ENCODE peak calls at places on chromosome 2, in six cellular contexts. G is GM23248; I is aorta; C is mesendoderm; V is effector memory CD4-positive, alpha-beta T cell; Q is kidney. A is an unnamed sample.

GRCh38 chr2:239704737-239705136 is 303.9 kb upstream of the HDAC4 start:
- DNase-seq in G (no peak), C (no peak), Q (no peak), V (no peak), I (no peak), A (no peak)

GRCh38 chr2:190781604-190782198 is 98.9 kb upstream of the GLS start:
- DNase-seq in V (peak), G (peak), Q (no peak), C (peak), I (no peak), A (no peak)

GRCh38 chr2:8583400-8584173 is 98.3 kb upstream of the ID2 start:
- DNase-seq in I (peak), Q (peak), V (peak), G (no peak), C (peak), A (no peak)

GRCh38 chr2:96159084-96159830 is 14.0 kb upstream of the DUSP2 start:
- DNase-seq in I (peak), V (no peak), C (no peak), Q (no peak), G (no peak), A (no peak)

GRCh38 chr2:164054651-164055050 is 318.8 kb upstream of the FIGN start:
- DNase-seq in V (no peak), G (no peak), Q (no peak), I (no peak), C (no peak), A (no peak)

GRCh38 chr2:220053919-220054318 is 426.5 kb downstream of the SLC4A3 start:
- DNase-seq in V (no peak), G (no peak), I (no peak), C (peak), Q (no peak), A (no peak)

GRCh38 chr2:47561906-47562305 is 158.9 kb downstream of the MSH2 start:
- DNase-seq in I (no peak), V (no peak), Q (no peak), C (peak), G (no peak), A (no peak)

GRCh38 chr2:211396815-211397214 is 840.4 kb downstream of the CPS1 start:
- DNase-seq in I (no peak), C (no peak), V (no peak), G (no peak), Q (no peak), A (no peak)

GRCh38 chr2:241855888-241856422 is 2.7 kb downstream of the PDCD1 start:
- DNase-seq in V (no peak), Q (no peak), G (no peak), I (peak), C (no peak), A (no peak)

GRCh38 chr2:66236816-66237469 is 198.0 kb upstream of the MEIS1 start:
- DNase-seq in G (no peak), C (no peak), V (no peak), Q (no peak), I (no peak), A (no peak)

GRCh38 chr2:150204449-150204848 is 283.0 kb downstream of the RND3 start:
- DNase-seq in Q (no peak), V (no peak), G (peak), I (no peak), C (no peak), A (no peak)

GRCh38 chr2:64697286-64698023 is 43.7 kb upstream of the SERTAD2 start:
- DNase-seq in Q (no peak), V (no peak), G (peak), I (no peak), C (no peak), A (no peak)

GRCh38 chr2:136378712-136379595 is 261.0 kb upstream of the CXCR4 start:
- DNase-seq in V (peak), I (no peak), Q (no peak), G (peak), C (peak), A (peak)

GRCh38 chr2:213544940-213545339 is 260.7 kb downstream of the SPAG16 start:
- DNase-seq in C (no peak), I (no peak), G (no peak), Q (no peak), V (no peak), A (no peak)

GRCh38 chr2:149017116-149017985 is 21.1 kb upstream of the LYPD6B start:
- DNase-seq in G (peak), V (peak), C (peak), I (peak), Q (peak), A (peak)

GRCh38 chr2:223860809-223861738 is 23.7 kb upstream of the AP1S3 start:
- DNase-seq in G (peak), I (no peak), C (no peak), Q (no peak), V (no peak), A (no peak)

GRCh38 chr2:39920318-39920775 is 141.3 kb upstream of the THUMPD2 start:
- DNase-seq in G (no peak), V (no peak), C (no peak), Q (no peak), I (no peak), A (no peak)

GRCh38 chr2:202278036-202278760 is 12.6 kb downstream of the NOP58 start:
- DNase-seq in C (peak), G (peak), Q (no peak), V (no peak), I (no peak), A (no peak)

GRCh38 chr2:232231514-232231913 is 147.0 kb upstream of the ALPP start:
- DNase-seq in G (no peak), I (no peak), V (no peak), Q (no peak), C (no peak), A (no peak)

GRCh38 chr2:63855418-63856301 is 14.0 kb downstream of the UGP2 start:
- DNase-seq in V (no peak), G (no peak), I (no peak), C (no peak), Q (no peak), A (no peak)

GRCh38 chr2:128494640-128495321 is 176.1 kb upstream of the HS6ST1 start:
- DNase-seq in I (no peak), V (no peak), Q (no peak), C (no peak), G (no peak), A (no peak)

GRCh38 chr2:136049991-136050573 is 64.7 kb upstream of the DARS1 start:
- DNase-seq in I (no peak), V (no peak), C (no peak), Q (no peak), G (no peak), A (no peak)

DNA sequence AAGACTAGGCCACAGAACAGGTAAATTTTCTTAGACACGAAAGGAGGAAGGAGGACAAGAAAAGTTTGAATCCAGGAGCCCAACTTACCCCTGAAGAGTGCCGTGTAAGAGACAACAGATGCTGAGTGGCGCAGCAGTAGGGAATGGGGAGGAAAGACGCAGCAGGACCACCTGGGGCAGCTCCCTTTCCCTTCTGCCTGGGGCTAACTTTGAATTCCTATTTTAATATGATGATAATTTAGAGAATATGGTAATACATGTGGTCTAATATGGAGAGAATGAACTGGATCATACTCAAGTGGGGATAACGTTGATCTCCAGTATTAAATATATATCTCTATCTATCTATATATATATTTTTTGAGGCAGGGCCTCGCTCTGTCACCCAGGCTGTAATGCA is 69.3 kb downstream of the CLIP4 start:
- DNase-seq in I (no peak), V (no peak), C (no peak), Q (no peak), G (no peak), A (no peak)
- H3K27ac ChIP-seq in I (no peak), V (no peak), C (no peak), Q (no peak), G (no peak), A (no peak)

GRCh38 chr2:101114815-101115214 is 36.4 kb downstream of the TBC1D8 start:
- DNase-seq in Q (no peak), C (no peak), V (no peak), I (no peak), G (no peak), A (no peak)
- H3K27ac ChIP-seq in Q (peak), C (no peak), V (no peak), I (no peak), G (no peak), A (no peak)

DNA sequence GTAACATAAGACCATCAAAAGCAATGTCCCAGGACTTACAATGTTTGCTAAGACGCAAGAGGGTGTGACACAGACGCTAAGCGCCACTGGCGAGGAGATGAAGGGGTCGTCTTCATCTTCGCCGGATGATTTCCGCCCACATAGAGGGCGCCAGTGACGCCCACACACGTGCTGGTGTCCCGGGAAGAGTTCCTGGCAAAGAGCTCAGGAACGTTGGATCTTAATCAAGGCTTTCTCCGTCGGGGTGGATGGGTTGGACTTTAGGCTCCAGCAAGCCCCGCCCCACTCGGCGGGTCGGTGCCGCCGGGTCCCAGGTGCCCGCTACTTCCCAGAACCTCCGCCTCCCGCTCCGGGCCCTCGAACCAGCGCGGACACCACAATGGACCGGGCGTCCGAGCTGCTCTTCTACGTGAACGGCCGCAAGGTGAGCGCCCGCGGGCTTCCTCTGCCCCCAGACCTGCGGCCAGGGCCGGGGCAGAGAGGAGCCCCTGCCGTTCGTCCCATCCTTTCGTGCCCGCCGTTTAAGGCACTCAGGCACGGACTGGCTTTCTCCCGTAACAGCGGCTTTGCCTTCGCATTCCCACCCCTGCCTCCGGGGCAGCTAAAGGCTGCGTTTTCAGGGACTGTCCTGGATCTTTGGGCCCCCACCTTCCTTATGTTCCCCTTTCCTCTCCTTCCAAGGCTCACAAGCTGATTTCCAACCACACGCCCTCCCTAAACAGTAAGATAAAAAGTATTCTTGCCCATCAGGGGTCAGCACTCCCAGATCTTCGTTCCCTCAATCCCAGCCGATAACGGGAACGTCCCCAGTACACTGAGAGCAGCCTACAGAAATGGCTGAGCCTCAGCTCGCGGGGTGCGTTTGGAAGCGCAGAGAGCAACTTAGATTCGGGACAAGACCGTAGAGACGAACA is at the start of gene AOX1:
- DNase-seq in V (no peak), C (peak), G (peak), Q (peak), I (peak), A (peak)
- H3K27ac ChIP-seq in V (no peak), C (no peak), G (no peak), Q (peak), I (no peak), A (no peak)

GRCh38 chr2:127096280-127096679 is 10.7 kb downstream of the BIN1 start:
- DNase-seq in I (peak), Q (peak), G (no peak), C (no peak), V (no peak), A (no peak)

GRCh38 chr2:127095784-127096183 is 11.2 kb downstream of the BIN1 start:
- DNase-seq in V (no peak), I (peak), G (no peak), C (no peak), Q (peak), A (no peak)

GRCh38 chr2:127097471-127097765 is 9.5 kb downstream of the BIN1 start:
- DNase-seq in G (no peak), Q (no peak), V (no peak), I (peak), C (no peak), A (no peak)

GRCh38 chr2:127097841-127098651 is 8.9 kb downstream of the BIN1 start:
- DNase-seq in I (peak), G (no peak), V (no peak), C (no peak), Q (peak), A (no peak)

GRCh38 chr2:127096718-127097470 is 10.1 kb downstream of the BIN1 start:
- DNase-seq in C (no peak), Q (peak), G (no peak), V (no peak), I (peak), A (no peak)
- H3K27ac ChIP-seq in C (no peak), Q (no peak), G (no peak), V (no peak), I (no peak), A (peak)

GRCh38 chr2:18050001-18050400 is 171.5 kb downstream of the KCNS3 start:
- DNase-seq in V (no peak), Q (no peak), C (no peak), G (no peak), I (no peak), A (no peak)
- H3K27ac ChIP-seq in V (no peak), Q (no peak), C (no peak), G (no peak), I (no peak), A (no peak)

DNA sequence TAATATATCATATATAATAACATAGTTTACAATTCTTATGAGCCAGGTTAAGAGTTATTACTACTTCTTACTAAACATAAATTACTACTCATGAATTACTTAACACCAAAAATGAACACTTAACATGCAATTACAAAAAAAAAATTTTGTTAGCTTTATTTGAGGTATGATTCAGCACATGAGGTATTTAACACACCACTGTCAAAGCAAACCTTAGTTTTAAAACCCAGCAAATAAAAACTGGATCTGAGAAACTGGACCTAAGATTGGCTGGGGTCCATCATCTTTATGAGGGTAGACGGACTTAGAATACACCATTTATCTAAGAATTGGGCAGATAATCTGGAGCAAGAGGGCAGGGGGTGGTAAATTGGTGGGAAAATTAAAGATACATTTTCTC is 81.8 kb upstream of the CREB1 start:
- DNase-seq in Q (no peak), G (peak), C (no peak), V (no peak), I (no peak), A (no peak)
- H3K27ac ChIP-seq in Q (no peak), G (no peak), C (no peak), V (no peak), I (no peak), A (no peak)

GRCh38 chr2:234258562-234259141 is 208.2 kb downstream of the SPP2 start:
- DNase-seq in V (no peak), C (peak), Q (no peak), I (no peak), G (peak), A (no peak)
- H3K27ac ChIP-seq in V (no peak), C (no peak), Q (no peak), I (no peak), G (peak), A (no peak)

GRCh38 chr2:20422679-20423271 is 24.1 kb upstream of the RHOB start:
- DNase-seq in C (peak), V (no peak), I (no peak), G (peak), Q (no peak), A (no peak)

GRCh38 chr2:20421988-20422678 is 24.7 kb upstream of the RHOB start:
- DNase-seq in G (peak), I (peak), V (no peak), C (no peak), Q (peak), A (no peak)

GRCh38 chr2:20423847-20424246 is 23.0 kb upstream of the RHOB start:
- DNase-seq in V (no peak), G (no peak), I (no peak), Q (no peak), C (no peak), A (no peak)

GRCh38 chr2:20424300-20425290 is 22.3 kb upstream of the RHOB start:
- DNase-seq in C (peak), V (no peak), G (peak), I (no peak), Q (no peak), A (peak)

DNA sequence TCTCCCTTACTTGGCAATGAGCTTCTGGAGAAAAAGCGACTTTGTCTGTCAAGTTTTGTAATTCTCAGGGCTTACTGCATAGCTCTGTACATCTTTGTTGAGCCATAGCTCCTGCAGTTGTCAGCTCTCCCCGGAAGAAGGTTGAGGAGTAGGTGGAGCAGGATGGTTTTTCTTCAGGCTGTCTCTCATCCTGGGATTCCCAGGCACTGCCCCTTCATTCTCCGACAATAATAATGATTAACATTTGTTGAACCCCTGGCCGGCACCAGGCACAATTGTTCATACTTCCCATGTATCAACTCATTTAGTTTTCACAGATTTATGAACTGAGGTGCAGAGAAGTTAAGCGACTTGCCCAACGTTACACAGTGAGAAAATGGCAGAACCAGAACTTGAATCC is 23.5 kb upstream of the RHOB start:
- DNase-seq in Q (no peak), C (no peak), G (no peak), V (no peak), I (no peak), A (no peak)
- H3K27ac ChIP-seq in Q (no peak), C (no peak), G (no peak), V (no peak), I (no peak), A (no peak)

GRCh38 chr2:236976271-236977120 is 109.2 kb upstream of the COPS8 start:
- DNase-seq in G (no peak), V (no peak), I (no peak), Q (no peak), C (no peak), A (no peak)

GRCh38 chr2:236979664-236980063 is 106.0 kb upstream of the COPS8 start:
- DNase-seq in Q (no peak), G (no peak), C (no peak), V (no peak), I (no peak), A (no peak)

GRCh38 chr2:236977199-236977883 is 108.3 kb upstream of the COPS8 start:
- DNase-seq in Q (no peak), I (no peak), C (no peak), G (no peak), V (no peak), A (no peak)

GRCh38 chr2:236980961-236981360 is 104.7 kb upstream of the COPS8 start:
- DNase-seq in V (no peak), G (no peak), I (no peak), Q (no peak), C (no peak), A (no peak)

GRCh38 chr2:236977999-236978398 is 107.7 kb upstream of the COPS8 start:
- DNase-seq in G (no peak), C (no peak), I (no peak), V (no peak), Q (no peak), A (no peak)
- H3K27ac ChIP-seq in G (no peak), C (no peak), I (no peak), V (no peak), Q (no peak), A (no peak)

DNA sequence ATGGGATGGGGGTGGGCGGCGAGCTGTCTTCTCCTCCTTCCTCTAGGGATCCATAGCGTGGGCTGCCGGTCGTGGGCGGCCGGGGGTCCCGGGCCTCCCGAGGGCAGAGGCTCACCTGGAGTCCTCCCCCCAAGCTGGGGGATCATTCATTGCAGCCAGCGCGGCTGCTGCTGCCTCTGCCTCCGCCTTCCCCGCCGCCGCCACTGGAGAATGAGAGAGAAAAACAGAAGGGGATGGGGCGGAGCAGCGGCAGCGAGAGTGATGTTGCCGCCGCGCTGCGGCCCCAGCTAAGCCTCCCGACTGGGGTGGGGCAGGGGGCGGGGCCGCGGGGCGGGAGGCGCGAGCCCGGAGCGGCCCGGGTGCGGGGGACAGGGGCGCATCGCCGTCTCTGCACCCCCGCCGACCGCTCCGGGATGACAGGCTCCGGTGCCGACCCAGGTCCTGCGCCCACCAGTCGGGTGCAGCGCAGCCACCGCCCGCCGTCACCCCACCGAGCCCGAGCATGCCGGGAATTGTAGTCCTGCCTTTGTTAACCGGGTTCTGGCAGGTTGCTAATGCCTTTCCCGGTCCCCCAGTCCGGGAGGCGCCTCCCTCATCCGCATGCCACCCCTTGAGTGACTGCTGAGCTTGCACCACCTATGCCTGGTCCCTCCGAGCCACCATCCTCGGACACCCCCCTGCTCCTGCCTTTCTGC is at the start of gene KIF3C:
- DNase-seq in V (peak), Q (peak), C (peak), I (peak), G (peak), A (peak)
- H3K27ac ChIP-seq in V (peak), Q (no peak), C (peak), I (peak), G (no peak), A (peak)